ENCODE peak calls at places on chromosomes 7 and 10, in five cellular contexts. A is HepG2, C is K562, R is HCT116, F is GM12878. Z is an unnamed sample.

GRCh38 chr10:133336131-133337078 is at the start of gene CALY:
- DNase-seq in A (no peak), C (peak; percentile 78), R (no peak), F (no peak), Z (peak; percentile 82)

GRCh38 chr10:24483701-24484100 is 240.0 kb downstream of the ARHGAP21 start:
- DNase-seq in A (no peak), C (no peak), R (peak; percentile 74), F (no peak), Z (peak; percentile 46)

GRCh38 chr10:116733566-116733965 is 8.8 kb downstream of the HSPA12A start:
- DNase-seq in A (no peak), C (no peak), R (no peak), F (no peak), Z (no peak)

GRCh38 chr10:17607603-17608332 is 9.4 kb downstream of the HACD1 start:
- DNase-seq in A (peak; percentile 45), C (peak; percentile 55), R (peak; percentile 40), F (no peak), Z (peak; percentile 79)

GRCh38 chr7:151298765-151299164 is 42.8 kb upstream of the NUB1 start:
- DNase-seq in A (no peak), C (no peak), R (no peak), F (no peak), Z (no peak)

GRCh38 chr7:129615018-129615417 is 3.5 kb downstream of the NRF1 start:
- DNase-seq in A (peak; percentile 68), C (no peak), R (no peak), F (peak; percentile 51), Z (no peak)

GRCh38 chr7:106022193-106022821 is 59.2 kb downstream of the CDHR3 start:
- DNase-seq in A (no peak), C (no peak), R (no peak), F (peak; percentile 74), Z (no peak)

GRCh38 chr7:24932815-24933214 is 47.2 kb downstream of the OSBPL3 start:
- DNase-seq in A (no peak), C (no peak), R (no peak), F (no peak), Z (no peak)

GRCh38 chr7:117090820-117091219 is 137.5 kb downstream of the ST7 start:
- DNase-seq in A (no peak), C (no peak), R (no peak), F (no peak), Z (no peak)

GRCh38 chr10:43965033-43965917 is 316.6 kb upstream of the ZNF32 start:
- DNase-seq in A (no peak), C (no peak), R (no peak), F (peak; percentile 74), Z (no peak)

GRCh38 chr10:74640134-74640533 is 186.3 kb upstream of the KAT6B start:
- DNase-seq in A (no peak), C (no peak), R (no peak), F (peak; percentile 31), Z (peak; percentile 61)

GRCh38 chr7:136117539-136117938 is 140.4 kb upstream of the MTPN start:
- DNase-seq in A (no peak), C (no peak), R (no peak), F (no peak), Z (no peak)

GRCh38 chr10:44947356-44948152 is 12.0 kb upstream of the RASSF4 start:
- DNase-seq in A (no peak), C (no peak), R (no peak), F (peak; percentile 80), Z (no peak)

GRCh38 chr10:810351-810846 is 120.9 kb upstream of the DIP2C start:
- DNase-seq in A (no peak), C (no peak), R (no peak), F (no peak), Z (peak; percentile 70)

GRCh38 chr7:24125765-24126164 is 158.2 kb upstream of the NPY start:
- DNase-seq in A (no peak), C (no peak), R (no peak), F (no peak), Z (no peak)

DNA sequence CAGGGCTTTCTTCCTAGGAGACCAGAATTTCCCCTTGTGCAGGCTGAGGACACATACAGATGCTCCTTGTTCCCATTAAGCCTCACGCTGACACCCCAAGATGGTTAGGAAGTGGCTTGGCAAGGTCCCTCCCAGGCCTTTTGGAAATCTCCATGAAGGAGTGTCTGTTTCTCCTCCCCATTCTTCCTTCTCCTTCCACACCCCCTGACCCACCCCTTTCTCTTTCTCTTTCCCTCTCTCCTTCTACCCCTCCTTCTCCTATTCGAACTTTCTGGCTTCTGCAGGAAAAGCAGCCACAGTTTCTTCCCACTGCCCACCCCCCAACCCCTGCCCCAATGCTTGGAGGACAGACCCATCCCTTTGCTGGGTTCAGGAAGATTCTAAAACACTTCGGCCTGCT is 80.6 kb downstream of the PPP1R3C start:
- DNase-seq in A (no peak), C (no peak), R (no peak), F (no peak), Z (no peak)
- TF ChIP-seq EZH2 in A (no peak), C (no peak), R (no peak), F (no peak), Z (no peak)

GRCh38 chr10:70442332-70442988 is 979 bp upstream of the NODAL start:
- DNase-seq in A (peak; percentile 76), C (no peak), R (no peak), F (no peak), Z (peak; percentile 96)

GRCh38 chr10:70441877-70442205 is 360 bp upstream of the NODAL start:
- DNase-seq in A (no peak), C (no peak), R (no peak), F (no peak), Z (peak; percentile 61)

GRCh38 chr10:70440296-70441160 is 953 bp downstream of the NODAL start:
- DNase-seq in A (no peak), C (no peak), R (no peak), F (no peak), Z (peak; percentile 64)

GRCh38 chr10:70444613-70445222 is 3.2 kb upstream of the NODAL start:
- DNase-seq in A (no peak), C (no peak), R (no peak), F (no peak), Z (no peak)

DNA sequence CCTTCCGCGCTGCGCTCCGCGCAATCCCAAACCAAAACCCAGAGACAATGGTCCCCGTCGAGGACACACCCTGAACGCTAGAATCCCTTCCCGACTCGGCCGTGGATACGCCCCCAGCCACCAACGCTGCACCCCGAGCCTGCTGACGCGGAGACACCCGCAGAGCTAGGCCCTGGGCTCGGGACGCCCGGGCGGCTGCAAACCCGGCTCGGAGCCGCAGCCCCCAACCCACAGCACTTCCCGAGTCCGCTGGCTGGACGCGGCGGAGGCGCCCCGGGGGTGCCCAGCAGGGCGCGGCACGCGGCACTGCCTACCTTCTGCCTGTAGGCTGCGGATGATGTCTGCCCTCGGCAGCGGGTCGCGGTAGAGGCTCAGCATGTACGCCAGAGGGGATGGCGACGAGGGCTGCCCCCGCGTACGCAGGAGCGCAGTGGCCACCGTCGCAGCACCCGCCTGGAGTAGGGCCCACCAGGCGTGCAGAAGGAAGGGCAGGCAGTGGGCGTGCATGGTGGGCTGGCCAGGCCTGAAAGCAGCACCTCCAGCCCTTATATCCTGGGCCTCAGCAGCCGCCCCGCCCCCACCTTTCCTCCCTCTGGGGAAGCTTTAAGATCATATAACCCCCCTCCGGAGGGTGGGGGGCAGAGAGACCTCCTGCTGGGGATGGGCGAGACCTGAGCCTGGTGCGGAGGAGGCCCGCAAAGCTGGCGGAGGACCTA is at the start of gene NODAL:
- DNase-seq in A (no peak), C (no peak), R (no peak), F (no peak), Z (peak; percentile 68)
- H2AFZ ChIP-seq in A (no peak within 1 kb of the TSS), C (no peak within 1 kb of the TSS), R (no peak within 1 kb of the TSS), F (no peak within 1 kb of the TSS), Z (peak within 1 kb of the TSS; percentile 79)

GRCh38 chr10:109931153-109931552 is 7.8 kb upstream of the XPNPEP1 start:
- DNase-seq in A (no peak), C (no peak), R (no peak), F (no peak), Z (no peak)
- TF ChIP-seq REST in A (no peak), C (no peak), R (no peak), F (no peak), Z (no peak)

GRCh38 chr7:155804431-155804831 is 7.8 kb downstream of the SHH start:
- DNase-seq in A (no peak), C (no peak), R (no peak), F (no peak), Z (peak; percentile 62)

GRCh38 chr7:155807013-155807804 is 5.1 kb downstream of the SHH start:
- DNase-seq in A (no peak), C (no peak), R (no peak), F (no peak), Z (peak; percentile 77)

GRCh38 chr7:155804897-155805825 is 7.1 kb downstream of the SHH start:
- DNase-seq in A (no peak), C (peak; percentile 94), R (no peak), F (no peak), Z (peak; percentile 87)

GRCh38 chr7:155806096-155806871 is 6.0 kb downstream of the SHH start:
- DNase-seq in A (no peak), C (no peak), R (no peak), F (no peak), Z (peak; percentile 29)

DNA sequence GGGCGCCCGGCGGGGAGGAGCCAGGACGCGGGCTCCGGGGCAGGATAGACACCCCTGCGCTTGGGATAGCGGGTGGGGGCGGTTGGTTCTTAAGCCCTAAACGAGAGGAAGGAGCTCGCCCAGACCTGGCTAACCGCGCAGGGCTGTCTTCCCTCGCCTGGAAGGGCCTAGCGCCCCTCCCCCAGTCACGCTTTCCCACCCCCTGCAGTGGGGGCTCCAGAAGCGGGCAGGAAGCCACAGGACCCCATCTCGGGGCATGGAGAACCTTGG is 6.5 kb downstream of the SHH start:
- DNase-seq in A (no peak), C (no peak), R (no peak), F (no peak), Z (peak; percentile 31)
- TF ChIP-seq EZH2 in A (no peak), C (no peak), R (no peak), F (no peak), Z (no peak)

DNA sequence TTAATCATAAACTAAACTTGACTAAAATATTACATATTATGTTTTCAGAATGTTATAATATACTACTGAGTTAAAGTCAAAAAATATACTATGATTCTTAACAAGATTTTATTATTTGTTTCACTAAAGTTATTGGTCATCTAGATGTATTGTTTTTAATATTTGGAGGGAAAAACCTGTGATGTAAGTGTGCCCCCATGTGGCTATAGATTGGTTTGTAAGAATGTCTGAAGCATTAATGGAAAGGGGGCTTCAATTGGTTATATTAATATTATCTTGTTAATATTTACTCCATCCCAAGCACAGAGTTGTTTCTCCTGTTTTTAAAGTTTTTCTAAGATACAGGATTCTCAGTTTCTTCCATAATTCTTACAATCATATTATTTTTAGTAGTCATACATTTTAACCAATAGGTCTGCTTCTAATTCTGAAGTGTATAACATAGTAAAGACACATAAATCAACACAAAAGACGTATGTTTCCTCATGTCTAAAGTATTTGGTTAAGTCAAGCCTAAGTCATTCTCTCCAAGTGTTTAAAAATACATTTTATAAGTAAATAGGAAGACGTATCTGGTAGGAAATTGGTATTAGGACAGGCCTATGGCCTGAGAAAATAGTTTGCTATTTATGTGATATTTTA is 58.0 kb downstream of the GNAT3 start:
- DNase-seq in A (peak; percentile 12), C (no peak), R (peak; percentile 19), F (no peak), Z (peak; percentile 31)
- H2AFZ ChIP-seq in A (no peak overlapping the region), C (no peak overlapping the region), R (peak overlapping the region; percentile 90), F (no peak overlapping the region), Z (no peak overlapping the region)

DNA sequence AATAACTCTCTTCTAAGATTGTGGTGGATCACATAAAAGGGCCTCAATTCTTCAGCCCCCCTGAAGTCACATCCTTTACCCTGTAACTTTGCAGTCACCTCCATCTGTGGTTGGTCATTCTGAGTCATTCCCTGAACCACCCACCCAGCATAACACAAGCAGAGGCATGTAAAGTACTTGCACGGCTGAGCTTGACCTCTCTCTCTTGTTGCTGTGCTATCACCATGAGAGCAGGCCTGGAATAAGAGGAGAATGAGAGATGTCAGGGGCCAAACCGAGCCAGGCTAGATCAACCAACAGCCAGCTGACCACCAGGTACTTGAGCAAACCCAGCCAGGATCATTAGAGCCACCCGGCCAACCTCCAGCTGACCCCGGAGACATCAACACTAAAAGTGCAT is 13.5 kb upstream of the STK17A start:
- DNase-seq in A (no peak), C (no peak), R (no peak), F (no peak), Z (no peak)
- TF ChIP-seq REST in A (no peak), C (no peak), R (no peak), F (no peak), Z (no peak)